ENCODE peak calls at places on chromosomes 6 and 20, in four cellular contexts. G is body of pancreas, Q is PC-9, E is right atrium auricular region. K is an unnamed sample.
A peak's percentile ranks its signal among the peaks of the same experiment; 100 is the strongest.

GRCh38 chr6:53691252-53691651 is 25.7 kb upstream of the KLHL31 start:
- DNase-seq in G (no peak), E (no peak), Q (no peak), K (no peak)

GRCh38 chr20:57440678-57441509 is 49.7 kb downstream of the RBM38 start:
- DNase-seq in E (peak; percentile 88), Q (no peak), G (peak; percentile 81), K (no peak)

GRCh38 chr6:33160728-33161323 is 31.4 kb downstream of the COL11A2 start:
- DNase-seq in G (no peak), E (no peak), Q (no peak), K (no peak)

GRCh38 chr6:4372866-4373265 is 237.5 kb upstream of the ECI2 start:
- DNase-seq in Q (no peak), E (no peak), G (no peak), K (no peak)

GRCh38 chr6:155315516-155315871 is 1.2 kb upstream of the TFB1M start:
- DNase-seq in Q (no peak), E (no peak), G (no peak), K (no peak)

GRCh38 chr20:11051146-11051545 is 377.3 kb upstream of the JAG1 start:
- DNase-seq in Q (no peak), E (no peak), G (no peak), K (no peak)

GRCh38 chr6:115398607-115399006 is 662.1 kb downstream of the FRK start:
- DNase-seq in Q (no peak), G (no peak), E (no peak), K (no peak)

GRCh38 chr6:116431964-116432595 is 29.1 kb upstream of the CALHM6 start:
- DNase-seq in E (no peak), Q (no peak), G (no peak), K (no peak)

GRCh38 chr20:15889073-15889923 is 684.0 kb downstream of the KIF16B start:
- DNase-seq in G (no peak), E (no peak), Q (no peak), K (no peak)

GRCh38 chr6:39060467-39061160 is 12.0 kb downstream of the GLP1R start:
- DNase-seq in E (no peak), Q (no peak), G (no peak), K (no peak)

GRCh38 chr20:33211817-33212424 is 5.2 kb upstream of the BPIFA3 start:
- DNase-seq in Q (peak; percentile 38), G (peak; percentile 76), E (no peak), K (no peak)

GRCh38 chr20:54346269-54346668 is 129.1 kb upstream of the DOK5 start:
- DNase-seq in E (no peak), G (no peak), Q (no peak), K (no peak)

GRCh38 chr6:37987559-37987958 is 168.0 kb downstream of the ZFAND3 start:
- DNase-seq in E (no peak), Q (no peak), G (no peak), K (no peak)

GRCh38 chr6:167707686-167708500 is 118.8 kb upstream of the AFDN start:
- DNase-seq in E (no peak), G (no peak), Q (no peak), K (no peak)

GRCh38 chr6:148824960-148825359 is 78.1 kb downstream of the UST start:
- DNase-seq in G (no peak), Q (no peak), E (no peak), K (no peak)

GRCh38 chr20:11451793-11452291 is 465.9 kb upstream of the BTBD3 start:
- DNase-seq in G (no peak), E (no peak), Q (no peak), K (no peak)

GRCh38 chr6:4912559-4912958 is 91.3 kb downstream of the RPP40 start:
- DNase-seq in Q (no peak), E (no peak), G (no peak), K (no peak)

GRCh38 chr20:17029698-17030097 is 197.1 kb upstream of the PCSK2 start:
- DNase-seq in G (no peak), E (no peak), Q (no peak), K (no peak)

GRCh38 chr20:41152108-41152757 is 14.9 kb downstream of the PLCG1 start:
- DNase-seq in E (no peak), Q (no peak), G (no peak), K (no peak)
- H3K27ac ChIP-seq in E (peak overlapping the region; percentile 22), Q (no peak overlapping the region), G (no peak overlapping the region), K (no peak overlapping the region)

GRCh38 chr6:29941476-29941875 is 856 bp upstream of the HLA-A start:
- DNase-seq in Q (no peak), G (no peak), E (no peak), K (no peak)
- H3K27ac ChIP-seq in Q (no peak overlapping the region), G (peak overlapping the region; percentile 75), E (peak overlapping the region; percentile 86), K (peak overlapping the region; percentile 94)

DNA sequence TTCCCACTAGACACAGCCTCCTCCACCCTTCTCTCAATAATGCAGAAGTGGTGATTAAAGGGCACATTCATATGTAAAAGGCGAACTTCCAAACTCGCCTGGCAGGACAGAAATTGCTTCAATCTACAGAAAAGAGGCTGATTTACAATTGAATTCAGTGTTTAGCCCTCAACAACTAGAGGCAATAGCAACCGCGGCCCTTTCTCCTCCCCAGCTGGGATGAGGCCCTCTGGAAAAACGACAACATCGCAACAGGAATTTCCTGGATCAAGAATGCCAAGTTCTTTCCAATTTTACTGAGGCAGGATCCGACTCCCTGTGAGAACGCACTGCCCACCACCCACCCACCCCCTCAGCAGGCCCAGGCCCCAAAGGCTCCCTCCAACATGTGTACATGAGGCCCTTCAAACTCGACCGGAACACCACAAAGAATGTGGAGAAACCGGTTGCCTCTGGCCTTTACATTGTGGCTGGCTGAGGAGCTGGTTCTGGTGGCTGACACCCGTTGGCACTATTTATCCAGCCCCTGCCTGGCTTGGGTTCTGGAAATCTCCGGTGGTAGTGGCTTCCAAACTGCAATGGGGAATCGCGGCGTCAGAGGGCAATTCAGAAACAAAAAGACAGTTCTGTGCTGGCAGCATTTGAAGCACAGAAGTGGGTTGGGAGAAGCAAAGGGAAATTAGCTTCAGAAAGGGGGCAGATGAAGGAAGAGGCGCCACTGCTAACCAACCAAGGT is 36.8 kb downstream of the ZMYND8 start:
- DNase-seq in Q (peak; percentile 89), E (peak; percentile 74), G (peak; percentile 76), K (no peak)
- H3K27ac ChIP-seq in Q (peak overlapping the region; percentile 97), E (peak overlapping the region; percentile 98), G (peak overlapping the region; percentile 96), K (peak overlapping the region; percentile 55)

DNA sequence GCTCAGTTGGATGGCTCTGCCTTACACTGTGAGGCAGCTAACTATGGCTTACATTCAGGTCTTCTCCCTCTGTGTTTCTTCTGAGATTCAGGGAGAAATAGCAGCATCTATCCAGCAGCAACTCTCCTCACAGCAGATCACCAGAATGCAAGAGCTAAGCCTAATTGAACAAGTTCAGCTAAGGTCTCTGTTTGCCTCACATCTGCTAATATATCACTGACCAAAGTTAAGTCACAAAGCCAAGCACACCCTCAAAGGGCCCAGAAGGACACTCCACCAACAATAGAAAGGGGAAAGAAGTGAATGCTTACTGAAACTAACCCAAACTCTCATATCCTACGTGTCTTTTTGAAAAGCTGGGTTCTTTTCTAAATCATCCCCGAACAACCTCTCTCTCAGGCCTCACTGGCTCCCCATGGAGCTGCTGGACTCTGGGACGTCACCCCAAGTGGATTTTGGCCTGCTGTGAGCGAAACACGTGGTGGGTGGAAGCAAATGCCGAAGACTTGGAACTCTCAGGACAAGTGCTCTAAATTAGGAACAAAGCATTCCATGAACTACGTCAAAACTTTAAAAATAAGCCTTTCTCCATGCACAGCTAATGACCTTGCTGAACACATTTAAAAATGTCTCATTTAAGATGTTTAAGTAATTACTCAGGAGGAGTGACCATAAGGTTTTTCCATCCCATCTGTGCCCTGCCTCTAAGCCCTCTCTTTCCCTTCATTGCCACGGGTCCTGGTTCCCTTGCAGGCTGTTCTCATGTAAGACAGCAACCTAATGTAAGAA is 167.5 kb upstream of the PLCB4 start:
- DNase-seq in G (no peak), E (no peak), Q (no peak), K (no peak)
- H3K27ac ChIP-seq in G (no peak overlapping the region), E (peak overlapping the region; percentile 66), Q (no peak overlapping the region), K (no peak overlapping the region)

DNA sequence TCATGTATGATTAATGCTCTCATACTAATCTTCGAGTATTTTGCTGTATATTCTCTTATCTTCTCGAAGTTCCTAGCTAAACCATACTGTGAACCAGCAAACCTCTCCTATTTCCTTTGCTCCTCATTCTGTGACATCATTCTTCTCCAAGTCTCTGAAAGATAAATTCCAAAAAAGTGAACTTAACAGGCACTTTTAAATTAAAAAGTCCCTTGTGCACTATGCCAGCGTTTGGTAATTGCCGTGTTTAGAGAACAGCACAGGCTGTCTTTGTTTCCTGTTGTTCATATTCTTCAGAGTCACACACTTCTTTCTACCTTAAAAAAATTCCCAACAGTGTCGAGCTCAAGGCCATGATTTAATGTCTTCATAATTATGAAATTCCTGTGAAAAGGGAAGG is 188.4 kb upstream of the PHACTR1 start:
- DNase-seq in E (no peak), G (no peak), Q (no peak), K (no peak)
- H3K27ac ChIP-seq in E (peak overlapping the region; percentile 41), G (no peak overlapping the region), Q (no peak overlapping the region), K (no peak overlapping the region)

DNA sequence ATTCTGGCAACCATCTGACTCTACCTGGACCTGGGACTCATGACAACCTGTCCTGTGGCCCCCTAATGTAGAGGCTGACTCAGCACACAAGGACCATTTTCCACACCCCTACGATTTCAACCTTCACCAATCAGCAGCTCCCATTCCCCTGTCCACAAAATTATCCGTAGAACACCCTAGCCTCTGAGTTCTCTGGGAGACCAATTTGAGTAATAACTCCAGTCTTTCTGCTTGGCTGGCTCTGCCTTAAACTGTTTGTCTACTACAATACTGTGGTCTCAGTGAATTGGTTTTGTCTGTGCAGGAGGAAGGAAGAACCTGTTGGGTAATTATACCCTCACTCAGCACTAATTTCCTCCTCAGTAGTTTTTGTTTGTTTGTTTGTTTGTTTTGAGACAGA is 99.3 kb upstream of the MRPS10 start:
- DNase-seq in E (no peak), G (no peak), Q (no peak), K (no peak)
- H3K27ac ChIP-seq in E (no peak overlapping the region), G (no peak overlapping the region), Q (peak overlapping the region; percentile 93), K (no peak overlapping the region)

GRCh38 chr6:103791458-103791857 is 1068.3 kb downstream of the HACE1 start:
- DNase-seq in G (no peak), Q (no peak), E (no peak), K (no peak)
- H3K27ac ChIP-seq in G (no peak overlapping the region), Q (no peak overlapping the region), E (no peak overlapping the region), K (no peak overlapping the region)